ENCODE peak calls at places on chromosomes 11 and 22, in ten cellular contexts. C is NCI-H69; B is mucosa of gallbladder; G is astrocyte of the spinal cord; W is occipital lobe; P is OCI-LY7; S is HFFc6; O is thoracic aorta; D is CD4-positive, alpha-beta memory T cell; K is EH. H is an unnamed sample.

GRCh38 chr11:34234086-34234740 is 123.6 kb downstream of the ABTB2 start:
- DNase-seq in C (peak; percentile 69), B (peak; percentile 64), G (peak; percentile 56), W (no peak), P (peak; percentile 68), S (peak; percentile 21), O (no peak), D (peak; percentile 64), K (peak; percentile 55), H (peak; percentile 50)

GRCh38 chr22:20111045-20111688 is 4.7 kb upstream of the RANBP1 start:
- DNase-seq in C (peak; percentile 58), B (no peak), G (peak; percentile 19), W (no peak), P (peak; percentile 67), S (peak; percentile 19), O (no peak), D (peak; percentile 17), K (peak; percentile 36), H (no peak)

GRCh38 chr22:44259366-44260215 is 53.2 kb downstream of the SHISAL1 start:
- DNase-seq in C (no peak), B (no peak), G (no peak), W (no peak), P (no peak), S (no peak), O (no peak), D (no peak), K (no peak), H (no peak)

GRCh38 chr11:63445720-63446119 is 45.2 kb downstream of the PLAAT5 start:
- DNase-seq in C (no peak), B (no peak), G (peak; percentile 29), W (no peak), P (no peak), S (peak; percentile 42), O (no peak), D (no peak), K (peak; percentile 25), H (peak; percentile 8)

GRCh38 chr11:75771646-75772410 is 3.2 kb downstream of the DGAT2 start:
- DNase-seq in C (no peak), B (no peak), G (peak; percentile 10), W (no peak), P (no peak), S (peak; percentile 39), O (peak; percentile 14), D (no peak), K (peak; percentile 72), H (peak; percentile 75)

GRCh38 chr11:126163074-126163700 is 48.3 kb downstream of the RPUSD4 start:
- DNase-seq in C (peak; percentile 25), B (no peak), G (peak; percentile 55), W (peak; percentile 13), P (no peak), S (peak; percentile 85), O (peak; percentile 21), D (no peak), K (peak; percentile 93), H (peak; percentile 70)

GRCh38 chr22:49364398-49364797 is 463.3 kb downstream of the BRD1 start:
- DNase-seq in C (no peak), B (peak; percentile 4), G (no peak), W (no peak), P (no peak), S (no peak), O (no peak), D (no peak), K (no peak), H (no peak)

GRCh38 chr11:27656320-27656719 is 43.9 kb downstream of the BDNF start:
- DNase-seq in C (no peak), B (no peak), G (no peak), W (no peak), P (no peak), S (no peak), O (no peak), D (no peak), K (no peak), H (no peak)

GRCh38 chr22:46407748-46408147 is 72.2 kb downstream of the TRMU start:
- DNase-seq in C (no peak), B (no peak), G (no peak), W (no peak), P (no peak), S (no peak), O (no peak), D (no peak), K (no peak), H (no peak)

GRCh38 chr11:2530131-2530854 is 85.5 kb downstream of the KCNQ1 start:
- DNase-seq in C (no peak), B (no peak), G (no peak), W (no peak), P (no peak), S (no peak), O (no peak), D (no peak), K (no peak), H (no peak)

GRCh38 chr11:285894-286220 is 3.1 kb upstream of the PGGHG start:
- DNase-seq in C (no peak), B (no peak), G (no peak), W (no peak), P (no peak), S (no peak), O (no peak), D (no peak), K (no peak), H (no peak)

GRCh38 chr11:78385205-78385604 is 32.4 kb downstream of the GAB2 start:
- DNase-seq in C (no peak), B (no peak), G (no peak), W (no peak), P (no peak), S (no peak), O (no peak), D (no peak), K (no peak), H (no peak)

GRCh38 chr11:15688351-15688792 is 573.6 kb downstream of the INSC start:
- DNase-seq in C (no peak), B (no peak), G (peak; percentile 67), W (no peak), P (no peak), S (no peak), O (no peak), D (no peak), K (no peak), H (no peak)

GRCh38 chr22:21451545-21452520 is 15.4 kb upstream of the TMEM191C start:
- DNase-seq in C (no peak), B (peak; percentile 5), G (no peak), W (no peak), P (no peak), S (no peak), O (no peak), D (no peak), K (no peak), H (no peak)

GRCh38 chr11:86115542-86116385 is 46.9 kb upstream of the PICALM start:
- DNase-seq in C (peak; percentile 49), B (no peak), G (peak; percentile 41), W (no peak), P (no peak), S (peak; percentile 16), O (no peak), D (no peak), K (no peak), H (no peak)

GRCh38 chr22:30580896-30581295 is 6.4 kb upstream of the GAL3ST1 start:
- DNase-seq in C (no peak), B (no peak), G (no peak), W (no peak), P (no peak), S (no peak), O (no peak), D (no peak), K (no peak), H (no peak)

GRCh38 chr22:27573992-27574391 is 227.6 kb downstream of the MN1 start:
- DNase-seq in C (no peak), B (no peak), G (no peak), W (no peak), P (no peak), S (no peak), O (no peak), D (no peak), K (no peak), H (peak; percentile 21)

GRCh38 chr11:26896716-26897115 is 97.2 kb upstream of the FIBIN start:
- DNase-seq in C (no peak), B (no peak), G (no peak), W (no peak), P (no peak), S (peak; percentile 39), O (no peak), D (no peak), K (peak; percentile 45), H (peak; percentile 59)

GRCh38 chr11:118153516-118153915 is 893 bp upstream of the SCN4B start:
- DNase-seq in C (no peak), B (no peak), G (no peak), W (no peak), P (no peak), S (no peak), O (no peak), D (no peak), K (no peak), H (no peak)

GRCh38 chr11:26651916-26652315 is 69.9 kb downstream of the SLC5A12 start:
- DNase-seq in C (no peak), B (no peak), G (no peak), W (no peak), P (no peak), S (no peak), O (no peak), D (no peak), K (no peak), H (no peak)

GRCh38 chr11:122754553-122755322 is 83.6 kb upstream of the CRTAM start:
- DNase-seq in C (peak; percentile 32), B (no peak), G (no peak), W (no peak), P (peak; percentile 82), S (no peak), O (no peak), D (peak; percentile 45), K (peak; percentile 49), H (peak; percentile 49)

GRCh38 chr11:76657824-76658170 is 12.8 kb downstream of the LRRC32 start:
- DNase-seq in C (no peak), B (no peak), G (no peak), W (no peak), P (no peak), S (no peak), O (no peak), D (no peak), K (no peak), H (no peak)

GRCh38 chr22:46604306-46604690 is 15.9 kb upstream of the GRAMD4 start:
- DNase-seq in C (no peak), B (no peak), G (no peak), W (no peak), P (no peak), S (no peak), O (no peak), D (peak; percentile 15), K (peak; percentile 60), H (peak; percentile 16)

GRCh38 chr11:69293819-69294505 is at the start of gene MYEOV:
- DNase-seq in C (no peak), B (no peak), G (peak; percentile 47), W (no peak), P (peak; percentile 90), S (no peak), O (no peak), D (no peak), K (peak; percentile 49), H (peak; percentile 42)

GRCh38 chr11:124891390-124891861 is 6.2 kb downstream of the ROBO4 start:
- DNase-seq in C (no peak), B (peak; percentile 9), G (no peak), W (no peak), P (no peak), S (no peak), O (no peak), D (no peak), K (no peak), H (no peak)

GRCh38 chr11:64120951-64121569 is 44.9 kb downstream of the MACROD1 start:
- DNase-seq in C (peak; percentile 68), B (no peak), G (peak; percentile 3), W (no peak), P (no peak), S (peak; percentile 57), O (no peak), D (no peak), K (peak; percentile 61), H (peak; percentile 34)

GRCh38 chr11:130786987-130787688 is 129.1 kb downstream of the SNX19 start:
- DNase-seq in C (no peak), B (peak; percentile 47), G (no peak), W (no peak), P (no peak), S (no peak), O (no peak), D (no peak), K (peak; percentile 69), H (no peak)

GRCh38 chr11:113578164-113578455 is 102.9 kb upstream of the DRD2 start:
- DNase-seq in C (peak; percentile 99), B (no peak), G (no peak), W (no peak), P (no peak), S (no peak), O (no peak), D (no peak), K (no peak), H (no peak)

H was measured in fibroblast of villous mesenchyme.